ENCODE peak calls at places on chromosomes 4 and X, in eight cellular contexts. E is AG04450; O is CD4-positive, CD25-positive, alpha-beta regulatory T cell; B is mesenchymal stem cell; C is astrocyte of the spinal cord; W is transverse colon; G is adrenal gland; A is BJ. D is an unnamed sample.

GRCh38 chr4:168636040-168636439 is 139.2 kb downstream of the PALLD start:
- DNase-seq in C (no peak), A (no peak), O (no peak), W (no peak), G (no peak), E (no peak), B (no peak), D (no peak)

GRCh38 chrX:69503835-69504625 is at the start of gene NALF2:
- DNase-seq in C (peak; percentile 4), O (no peak), G (peak; percentile 69), A (no peak), W (peak; percentile 40), E (no peak), B (peak; percentile 35), D (no peak)

GRCh38 chr4:2048831-2049230 is 10.3 kb upstream of the NAT8L start:
- DNase-seq in C (no peak), E (no peak), G (peak; percentile 5), W (no peak), B (no peak), A (no peak), O (no peak), D (no peak)

GRCh38 chrX:38726596-38726995 is 74.7 kb upstream of the MID1IP1 start:
- DNase-seq in W (no peak), O (no peak), C (no peak), E (no peak), B (peak; percentile 8), A (no peak), G (no peak), D (no peak)

GRCh38 chrX:73877687-73878086 is 314.7 kb downstream of the CHIC1 start:
- DNase-seq in C (no peak), O (no peak), E (no peak), A (no peak), B (peak; percentile 38), W (no peak), G (no peak), D (no peak)

GRCh38 chrX:104137496-104137895 is 19.3 kb downstream of the SLC25A53 start:
- DNase-seq in G (no peak), A (no peak), W (no peak), E (no peak), C (peak; percentile 4), O (no peak), B (peak; percentile 28), D (no peak)

GRCh38 chr4:123390846-123391456 is 5.6 kb upstream of the SPRY1 start:
- DNase-seq in A (no peak), O (no peak), E (no peak), B (no peak), G (no peak), W (no peak), C (peak; percentile 42), D (no peak)

GRCh38 chrX:107450823-107451509 is 1.5 kb downstream of the FRMPD3 start:
- DNase-seq in O (no peak), G (no peak), A (no peak), B (no peak), W (no peak), C (no peak), E (no peak), D (no peak)

GRCh38 chr4:4859799-4860380 is 425 bp downstream of the MSX1 start:
- DNase-seq in A (no peak), W (no peak), B (peak; percentile 15), C (no peak), G (no peak), E (no peak), O (no peak), D (no peak)

DNA sequence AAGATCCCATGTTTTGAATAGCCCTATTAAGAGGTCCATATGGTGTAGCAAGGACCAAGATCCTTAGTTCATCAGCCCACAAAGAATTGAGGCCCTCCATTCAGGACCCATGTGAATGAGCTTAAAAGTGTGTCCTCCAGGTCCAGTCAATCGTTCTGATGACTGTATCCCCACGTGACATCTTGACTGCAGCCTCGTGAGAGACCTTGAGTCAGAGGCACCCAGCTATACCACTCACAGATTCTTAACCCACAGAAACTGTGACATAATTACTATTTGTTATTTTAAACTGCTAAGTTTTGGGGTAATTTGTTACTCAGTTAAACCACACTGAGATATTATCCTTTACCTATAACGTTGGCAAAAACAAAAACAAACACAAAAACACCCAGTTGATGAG is 62.4 kb downstream of the ZNF182 start:
- DNase-seq in C (no peak), E (no peak), O (no peak), W (no peak), G (no peak), B (no peak), A (no peak), D (no peak)
- H3K4me3 ChIP-seq in C (no peak overlapping the region), E (no peak overlapping the region), O (no peak overlapping the region), W (no peak overlapping the region), G (no peak overlapping the region), B (no peak overlapping the region), A (no peak overlapping the region), D (no peak overlapping the region)

GRCh38 chr4:87007345-87008181 is 72.8 kb downstream of the AFF1 start:
- DNase-seq in B (peak; percentile 72), E (no peak), G (peak; percentile 81), A (no peak), O (peak; percentile 15), C (peak; percentile 55), W (peak; percentile 73), D (no peak)

GRCh38 chr4:87006531-87007344 is 71.9 kb downstream of the AFF1 start:
- DNase-seq in C (peak; percentile 97), G (peak; percentile 97), B (peak; percentile 95), W (peak; percentile 94), A (peak; percentile 38), E (peak; percentile 87), O (peak; percentile 84), D (peak; percentile 71)

GRCh38 chr4:87011340-87012034 is 76.7 kb downstream of the AFF1 start:
- DNase-seq in C (peak; percentile 83), O (no peak), W (no peak), G (no peak), B (peak; percentile 96), E (no peak), A (peak; percentile 54), D (peak; percentile 61)

GRCh38 chr4:87010192-87010591 is 75.4 kb downstream of the AFF1 start:
- DNase-seq in G (no peak), O (no peak), C (no peak), E (no peak), W (no peak), A (no peak), B (no peak), D (no peak)

DNA sequence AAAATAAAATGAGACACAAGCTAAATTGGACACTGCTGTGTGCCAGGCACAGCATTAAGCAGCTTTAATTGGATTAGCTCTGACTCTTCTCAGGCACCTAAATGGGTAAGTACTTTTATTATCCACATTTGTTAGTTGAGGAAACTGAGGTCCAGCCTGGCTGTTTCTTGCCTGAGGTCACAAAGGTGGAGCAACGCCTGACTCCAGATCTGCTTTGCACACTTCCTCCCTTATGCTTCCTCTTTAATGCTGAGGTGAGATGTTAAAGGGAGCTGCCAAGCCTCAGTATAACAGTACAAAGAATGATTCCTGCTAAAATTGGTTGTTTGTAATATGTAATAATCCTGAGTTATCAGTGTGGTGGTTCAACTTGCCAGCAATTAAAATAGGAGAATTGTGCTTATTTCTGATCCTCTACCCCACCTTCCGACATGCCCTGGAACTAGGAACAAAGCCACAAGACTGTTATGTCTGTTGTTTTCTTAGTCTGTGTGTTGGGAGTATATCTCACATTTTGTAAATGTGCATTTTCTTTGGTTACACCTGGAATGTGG is 74.4 kb downstream of the AFF1 start:
- DNase-seq in C (no peak), A (no peak), B (no peak), O (no peak), G (no peak), W (peak; percentile 44), E (no peak), D (no peak)
- H3K4me3 ChIP-seq in C (no peak overlapping the region), A (no peak overlapping the region), B (no peak overlapping the region), O (peak overlapping the region; percentile 98), G (peak overlapping the region; percentile 91), W (no peak overlapping the region), E (peak overlapping the region; percentile 8), D (no peak overlapping the region)

DNA sequence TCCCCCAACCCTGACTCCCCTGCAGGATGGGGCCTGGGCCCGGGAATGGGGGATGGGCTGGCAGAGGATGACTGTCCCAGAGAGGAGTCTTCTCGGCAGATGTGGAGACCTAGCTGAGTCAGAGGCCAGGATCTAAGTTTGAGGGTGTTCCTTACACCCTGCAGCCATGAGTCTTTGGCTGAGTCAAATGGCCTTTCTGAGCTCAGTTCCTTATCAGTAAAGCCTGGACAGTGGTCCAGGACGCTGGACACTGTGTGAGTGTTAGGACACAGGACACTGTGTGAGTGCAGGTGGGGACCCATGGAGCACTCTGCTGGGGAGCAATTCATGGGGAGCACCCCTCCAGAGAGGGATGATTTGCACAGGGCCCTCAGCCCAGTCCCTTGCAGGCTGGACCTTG is 5.0 kb downstream of the IL9R start:
- DNase-seq in W (no peak), O (no peak), A (no peak), E (no peak), C (no peak), G (no peak), B (no peak), D (no peak)
- H3K4me3 ChIP-seq in W (no peak overlapping the region), O (no peak overlapping the region), A (no peak overlapping the region), E (no peak overlapping the region), C (no peak overlapping the region), G (no peak overlapping the region), B (no peak overlapping the region), D (no peak overlapping the region)

DNA sequence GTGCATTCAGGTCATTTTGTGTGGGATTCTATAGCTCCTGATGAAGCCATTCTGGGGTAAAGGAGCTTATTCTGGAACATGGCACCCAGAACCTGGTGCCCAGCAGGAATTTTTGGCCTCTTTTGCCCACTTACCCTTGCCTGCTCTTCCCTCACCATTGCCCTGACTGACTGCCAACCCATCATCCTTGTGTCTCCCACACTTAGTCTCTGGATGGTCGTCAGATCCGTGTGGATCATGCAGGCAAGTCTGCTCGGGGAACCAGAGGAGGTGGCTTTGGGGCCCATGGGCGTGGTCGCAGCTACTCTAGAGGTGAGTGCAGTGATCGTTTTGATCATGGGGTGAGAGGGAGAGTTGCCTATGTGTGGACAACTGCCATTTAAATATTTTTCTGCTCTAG is 1.8 kb downstream of the RBM3 start:
- DNase-seq in G (no peak), A (no peak), O (no peak), C (no peak), B (no peak), E (no peak), W (no peak), D (no peak)
- H3K4me3 ChIP-seq in G (peak overlapping the region; percentile 65), A (peak overlapping the region; percentile 72), O (no peak overlapping the region), C (peak overlapping the region; percentile 65), B (peak overlapping the region; percentile 23), E (peak overlapping the region; percentile 82), W (no peak overlapping the region), D (peak overlapping the region; percentile 76)

GRCh38 chrX:129982300-129983246 is at the start of gene BCORL1:
- DNase-seq in W (peak; percentile 91), E (peak; percentile 79), G (peak; percentile 96), O (peak; percentile 81), B (peak; percentile 94), A (peak; percentile 66), C (peak; percentile 93), D (peak; percentile 77)
- H3K4me3 ChIP-seq in W (peak within 1 kb of the TSS; percentile 46), E (peak within 1 kb of the TSS; percentile 59), G (no peak within 1 kb of the TSS), O (peak within 1 kb of the TSS; percentile 65), B (peak within 1 kb of the TSS; percentile 52), A (peak within 1 kb of the TSS; percentile 48), C (no peak within 1 kb of the TSS), D (no peak within 1 kb of the TSS)

D was measured in AG09309.